ENCODE peak calls at places on chromosomes 12 and 14, in seven cellular contexts. Y is pancreas, P is colonic mucosa, G is dorsolateral prefrontal cortex, S is astrocyte of the cerebellum, T is K562, J is heart left ventricle. D is an unnamed sample.

GRCh38 chr14:89681086-89682018 is 264.3 kb upstream of the FOXN3 start:
- DNase-seq in S (no peak), G (peak), J (no peak), T (no peak), Y (no peak), P (no peak), D (peak)

GRCh38 chr14:21558703-21559063 is 21.2 kb downstream of the OR10G3 start:
- DNase-seq in G (no peak), P (no peak), J (no peak), T (no peak), Y (no peak), S (no peak), D (no peak)

GRCh38 chr12:121789233-121789781 is 4.2 kb downstream of the RHOF start:
- DNase-seq in J (no peak), S (no peak), G (no peak), T (no peak), P (no peak), Y (no peak), D (no peak)

GRCh38 chr12:74641694-74642093 is 104.1 kb downstream of the ATXN7L3B start:
- DNase-seq in J (no peak), P (no peak), S (no peak), T (no peak), Y (no peak), G (no peak), D (no peak)

GRCh38 chr12:23810327-23810902 is 139.1 kb downstream of the SOX5 start:
- DNase-seq in Y (no peak), G (no peak), P (no peak), J (no peak), S (no peak), T (peak), D (no peak)

GRCh38 chr12:62714409-62715075 is 220.4 kb downstream of the PPM1H start:
- DNase-seq in G (no peak), T (no peak), Y (no peak), S (no peak), P (no peak), J (peak), D (no peak)

GRCh38 chr12:95802482-95803264 is 12.1 kb upstream of the NTN4 start:
- DNase-seq in S (peak), G (no peak), Y (no peak), J (no peak), P (peak), T (no peak), D (no peak)

GRCh38 chr14:28609228-28609828 is 157.3 kb upstream of the FOXG1 start:
- DNase-seq in Y (peak), P (peak), J (no peak), G (peak), S (peak), T (peak), D (no peak)

GRCh38 chr12:81811066-81811777 is 52.1 kb upstream of the PPFIA2 start:
- DNase-seq in G (no peak), S (peak), P (no peak), J (no peak), Y (no peak), T (no peak), D (no peak)

GRCh38 chr12:48031135-48031960 is 27.1 kb upstream of the COL2A1 start:
- DNase-seq in S (no peak), J (no peak), Y (no peak), P (no peak), T (no peak), G (no peak), D (no peak)

GRCh38 chr14:100399052-100399849 is 76.1 kb downstream of the SLC25A47 start:
- DNase-seq in Y (no peak), G (no peak), P (no peak), T (no peak), J (no peak), S (no peak), D (no peak)

GRCh38 chr14:102042699-102043098 is 44.1 kb downstream of the HSP90AA1 start:
- DNase-seq in T (no peak), P (no peak), Y (no peak), G (no peak), J (no peak), S (no peak), D (no peak)

GRCh38 chr12:38961683-38962082 is 56.3 kb upstream of the CPNE8 start:
- DNase-seq in P (no peak), T (no peak), S (no peak), Y (no peak), G (no peak), J (no peak), D (no peak)

GRCh38 chr14:88245321-88245720 is 77.7 kb downstream of the KCNK10 start:
- DNase-seq in P (no peak), G (no peak), Y (no peak), S (no peak), T (no peak), J (no peak), D (no peak)

GRCh38 chr12:24839268-24839791 is 109.6 kb downstream of the BCAT1 start:
- DNase-seq in Y (no peak), P (no peak), J (no peak), G (no peak), S (no peak), T (no peak), D (peak)

GRCh38 chr12:42794811-42795210 is 205.3 kb upstream of the PRICKLE1 start:
- DNase-seq in G (no peak), Y (no peak), J (no peak), P (no peak), T (no peak), S (no peak), D (no peak)

GRCh38 chr12:53508534-53509199 is 1.4 kb upstream of the NPFF start:
- DNase-seq in T (peak), G (peak), J (peak), Y (peak), P (peak), S (no peak), D (peak)

GRCh38 chr12:90958995-90959394 is 4.0 kb upstream of the CCER1 start:
- DNase-seq in P (no peak), T (no peak), S (no peak), J (no peak), G (no peak), Y (no peak), D (no peak)

GRCh38 chr12:104604070-104604994 is 147.6 kb downstream of the CHST11 start:
- DNase-seq in Y (peak), S (peak), T (peak), J (peak), P (peak), G (peak), D (peak)

GRCh38 chr12:67957383-67957782 is 31.9 kb upstream of the IFNG-AS1 start:
- DNase-seq in T (no peak), Y (no peak), J (no peak), P (no peak), S (no peak), G (no peak), D (no peak)

GRCh38 chr12:15648564-15648963 is 140.6 kb downstream of the EPS8 start:
- DNase-seq in Y (no peak), T (no peak), J (no peak), P (no peak), G (no peak), S (no peak), D (no peak)

GRCh38 chr14:50064993-50065392 is 51.4 kb downstream of the VCPKMT start:
- DNase-seq in T (no peak), Y (no peak), G (no peak), S (no peak), P (peak), J (no peak), D (peak)
- TF ChIP-seq CTCF in T (no peak), Y (no peak), G (no peak), S (no peak), P (no peak), J (no peak), D (no peak)

GRCh38 chr12:57549203-57549908 is 488 bp upstream of the KIF5A start:
- DNase-seq in G (no peak), S (no peak), J (no peak), T (no peak), Y (no peak), P (no peak), D (no peak)
- H3K4me3 ChIP-seq in G (peak), S (peak), J (peak), T (peak), Y (peak), P (peak), D (peak)

GRCh38 chr14:75022655-75023054 is 19.9 kb downstream of the EIF2B2 start:
- DNase-seq in T (peak), Y (no peak), P (no peak), J (peak), G (no peak), S (no peak), D (no peak)
- TF ChIP-seq CTCF in T (peak), Y (no peak), P (no peak), J (no peak), G (no peak), S (peak), D (peak)

DNA sequence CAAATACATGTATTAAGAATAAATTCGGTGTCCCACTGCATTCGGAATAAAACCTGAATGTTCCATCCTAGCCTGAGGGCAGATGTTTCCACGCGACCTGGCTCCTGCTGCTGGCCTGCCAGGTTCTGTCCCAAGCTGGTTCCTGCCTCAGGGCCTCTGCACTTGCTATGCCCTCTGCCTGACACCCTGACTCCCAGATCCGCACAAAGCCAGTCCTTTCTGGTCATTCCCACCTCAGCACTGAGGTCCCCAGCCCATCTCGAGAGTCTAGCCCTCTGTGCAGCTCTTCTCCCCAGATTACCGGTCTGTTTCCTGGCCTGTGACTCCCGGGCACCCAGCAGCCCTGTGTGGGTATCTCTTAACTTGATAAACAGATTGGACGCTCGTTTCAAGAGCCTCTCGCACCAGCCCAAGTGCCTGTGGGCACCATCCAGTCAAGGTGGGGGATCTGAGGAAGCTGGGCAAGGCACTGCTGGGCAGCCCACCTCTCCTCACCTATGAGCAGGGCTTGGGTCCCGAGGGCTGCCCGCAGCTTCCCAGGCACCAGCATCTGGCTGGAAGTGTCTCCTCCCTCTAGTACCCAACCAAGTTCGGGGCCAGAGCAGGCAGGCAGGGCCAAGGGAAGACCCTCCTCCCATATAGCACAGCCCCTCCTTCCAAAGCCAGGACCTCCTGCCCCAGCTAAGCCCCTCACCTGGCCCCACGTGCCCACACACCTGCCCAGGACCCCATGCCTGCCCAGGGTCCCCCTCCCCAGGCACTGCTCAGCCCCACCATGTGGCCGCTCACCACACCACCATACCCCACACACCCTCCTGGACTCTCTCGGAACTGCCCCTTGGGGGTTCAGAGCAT is 132.2 kb downstream of the NCOR2 start:
- DNase-seq in P (no peak), S (no peak), T (no peak), G (no peak), Y (no peak), J (no peak), D (no peak)
- H3K4me3 ChIP-seq in P (no peak), S (no peak), T (no peak), G (no peak), Y (no peak), J (no peak), D (no peak)

GRCh38 chr12:72472350-72472749 is 200.2 kb downstream of the TRHDE start:
- DNase-seq in S (no peak), Y (no peak), P (no peak), J (no peak), T (peak), G (no peak), D (no peak)
- TF ChIP-seq CTCF in S (no peak), Y (no peak), P (no peak), J (no peak), T (no peak), G (no peak), D (peak)

GRCh38 chr12:29053567-29053966 is 95.5 kb upstream of the FAR2 start:
- DNase-seq in J (no peak), P (no peak), G (no peak), T (peak), Y (no peak), S (no peak), D (no peak)
- H3K4me3 ChIP-seq in J (no peak), P (no peak), G (no peak), T (no peak), Y (no peak), S (no peak), D (no peak)

DNA sequence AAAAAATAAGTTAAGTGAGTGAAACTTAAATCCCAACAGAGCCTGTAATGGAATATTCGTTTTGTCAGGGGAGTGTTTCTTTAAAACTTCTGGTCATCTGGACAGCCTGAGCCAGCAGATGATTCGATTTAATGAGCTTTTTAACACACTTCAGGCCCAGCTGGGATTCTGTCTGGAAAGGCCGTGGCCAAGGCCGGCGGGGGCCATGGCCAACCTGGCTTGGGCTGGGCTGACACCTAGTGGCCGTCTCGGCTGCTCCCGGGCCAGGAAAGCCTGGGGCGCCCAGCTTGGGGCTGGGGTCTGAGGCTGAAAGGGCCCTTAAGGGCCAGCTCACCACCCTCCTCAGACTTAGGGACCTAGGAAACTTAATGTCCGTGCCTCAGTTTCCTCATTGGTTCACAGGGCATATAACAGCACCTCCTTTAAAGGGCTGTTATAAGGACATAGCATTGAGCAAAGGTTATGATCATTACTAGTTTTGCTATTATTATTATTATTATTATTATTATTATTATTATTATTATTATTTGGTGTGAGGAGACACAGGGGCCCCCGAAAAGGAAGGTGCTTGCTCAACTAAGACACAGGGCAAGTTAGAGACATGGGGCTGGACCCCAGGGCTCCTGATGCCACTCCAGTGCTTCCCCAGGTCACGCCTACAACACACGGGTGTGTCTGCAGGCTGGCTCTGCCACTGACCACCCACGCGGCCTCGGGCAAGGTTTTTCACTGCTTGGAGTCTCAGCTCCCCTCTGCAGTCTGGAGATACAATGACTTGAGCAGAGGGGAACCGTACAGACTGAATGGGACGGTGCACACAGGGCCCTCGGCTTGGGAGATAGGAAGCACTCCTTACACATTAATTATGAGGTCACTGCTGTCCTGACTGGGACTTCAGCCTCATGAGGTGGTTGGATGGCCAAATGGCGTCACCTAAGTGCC is 84.0 kb downstream of the SYNE3 start:
- DNase-seq in G (peak), P (peak), S (no peak), J (peak), Y (peak), T (peak), D (no peak)
- TF ChIP-seq CTCF in G (peak), P (peak), S (peak), J (peak), Y (peak), T (peak), D (peak)

DNA sequence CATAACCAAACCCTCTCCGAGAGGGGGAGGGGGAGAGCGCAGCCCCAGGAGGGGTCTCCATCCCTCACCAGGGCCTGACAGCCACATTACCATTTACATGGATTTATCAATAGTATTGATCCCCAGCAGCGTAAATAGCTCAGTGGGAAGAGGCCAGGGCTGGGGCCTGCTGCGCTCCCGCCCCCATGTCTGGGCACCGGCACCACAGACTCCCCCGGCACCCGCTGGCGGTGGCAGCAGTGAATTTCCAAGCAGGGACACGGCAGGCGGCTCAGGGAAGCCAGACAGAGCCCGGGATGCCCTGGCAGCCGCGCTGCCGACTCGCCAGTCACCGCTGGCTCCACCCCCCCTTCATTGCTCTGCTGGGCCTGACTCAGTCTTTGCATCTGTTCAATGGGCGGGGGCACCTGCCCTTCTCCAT is 2.3 kb downstream of the NCOR2 start:
- DNase-seq in T (no peak), Y (peak), J (no peak), S (no peak), G (peak), P (no peak), D (no peak)
- H3K4me3 ChIP-seq in T (no peak), Y (peak), J (peak), S (peak), G (peak), P (no peak), D (peak)

GRCh38 chr12:116916714-116917114 is 6.0 kb downstream of the FBXW8 start:
- DNase-seq in T (peak), P (peak), Y (no peak), J (peak), S (peak), G (no peak), D (peak)
- TF ChIP-seq CTCF in T (peak), P (no peak), Y (no peak), J (no peak), S (peak), G (no peak), D (peak)

D was measured in GM12864.